ENCODE peak calls at places on chromosomes 1 and 21, in ten cellular contexts. A, G, K, U, Q, F, C, O, J and T are unnamed samples.

GRCh38 chr1:157189986-157190982 is 52.1 kb upstream of the ETV3 start:
- DNase-seq in O (no peak), Q (no peak), A (no peak), K (no peak), G (no peak), U (no peak), J (no peak), C (no peak), F (no peak), T (no peak)

GRCh38 chr1:245356891-245357585 is 202.3 kb downstream of the KIF26B start:
- DNase-seq in J (no peak), C (no peak), F (no peak), O (no peak), Q (no peak), K (no peak), U (peak), G (no peak), A (no peak), T (no peak)

GRCh38 chr1:181159451-181160151 is 71.1 kb downstream of the IER5 start:
- DNase-seq in K (no peak), O (peak), G (no peak), Q (peak), F (peak), A (peak), J (no peak), C (no peak), U (no peak), T (no peak)

GRCh38 chr1:212651521-212651920 is 43.0 kb downstream of the ATF3 start:
- DNase-seq in G (no peak), C (peak), O (no peak), A (no peak), F (no peak), U (no peak), Q (no peak), K (no peak), J (no peak), T (no peak)

GRCh38 chr1:65795311-65795710 is 2.6 kb downstream of the PDE4B start:
- DNase-seq in C (no peak), G (no peak), Q (no peak), O (no peak), U (no peak), J (no peak), A (no peak), F (no peak), K (no peak), T (no peak)

GRCh38 chr1:59707216-59707615 is 107.5 kb upstream of the HOOK1 start:
- DNase-seq in J (no peak), A (peak), C (peak), F (no peak), Q (peak), U (no peak), K (no peak), O (no peak), G (no peak), T (no peak)

GRCh38 chr1:165241952-165242351 is 114.6 kb downstream of the LMX1A start:
- DNase-seq in K (no peak), O (no peak), F (no peak), J (no peak), G (no peak), Q (no peak), A (no peak), C (no peak), U (no peak), T (no peak)

GRCh38 chr1:63004868-63005267 is 220.9 kb downstream of the ATG4C start:
- DNase-seq in O (no peak), J (no peak), A (peak), G (peak), K (no peak), C (peak), U (no peak), Q (peak), F (peak), T (peak)

GRCh38 chr1:66275601-66276023 is 258.3 kb upstream of the SGIP1 start:
- DNase-seq in Q (no peak), O (no peak), C (no peak), U (no peak), F (no peak), J (no peak), K (no peak), G (no peak), A (no peak), T (no peak)

GRCh38 chr1:158654079-158654478 is 32.4 kb downstream of the SPTA1 start:
- DNase-seq in Q (no peak), U (no peak), F (no peak), A (no peak), C (no peak), J (no peak), O (no peak), G (no peak), K (no peak), T (no peak)

GRCh38 chr1:245663373-245663772 is 508.6 kb downstream of the KIF26B start:
- DNase-seq in K (no peak), Q (no peak), F (no peak), A (no peak), O (no peak), U (no peak), C (no peak), G (no peak), J (no peak), T (no peak)

GRCh38 chr1:31639543-31639942 is 5.1 kb downstream of the PEF1 start:
- DNase-seq in Q (peak), K (no peak), G (no peak), F (no peak), C (peak), A (no peak), J (no peak), U (no peak), O (no peak), T (no peak)

GRCh38 chr1:185420588-185421081 is 103.6 kb upstream of the IVNS1ABP start:
- DNase-seq in C (no peak), O (no peak), F (no peak), K (no peak), A (no peak), J (no peak), U (peak), Q (no peak), G (no peak), T (no peak)

DNA sequence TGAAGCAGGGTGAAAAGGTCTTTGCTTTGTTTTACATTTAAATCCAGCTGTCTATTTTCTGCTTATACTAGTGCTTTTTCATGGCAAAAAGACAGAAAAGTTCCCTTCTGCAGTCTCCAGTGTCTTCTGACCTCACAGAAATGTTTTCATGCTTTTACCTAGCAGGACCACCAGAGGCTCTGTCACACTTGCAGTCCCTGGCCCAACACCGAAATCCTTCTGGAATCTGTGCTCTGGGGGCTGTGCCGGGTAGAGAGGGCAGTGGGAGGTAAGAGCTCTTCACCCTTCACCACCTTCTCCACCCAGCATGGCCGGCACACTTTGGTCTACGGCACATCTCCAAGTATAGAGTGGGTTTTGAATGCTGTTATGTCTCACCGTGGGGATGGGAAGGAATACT is 20.8 kb downstream of the GNAT2 start:
- DNase-seq in F (no peak), C (no peak), G (no peak), O (no peak), A (no peak), K (no peak), Q (no peak), J (no peak), U (no peak), T (no peak)
- TF ChIP-seq CTCF in F (no peak), C (no peak), G (no peak), O (no peak), A (peak), K (no peak), Q (peak), J (no peak), U (no peak), T (no peak)

GRCh38 chr1:51878307-51878615 is 266 bp downstream of the NRDC start:
- DNase-seq in Q (no peak), G (no peak), K (no peak), U (no peak), O (no peak), A (no peak), J (no peak), C (no peak), F (no peak), T (no peak)
- TF ChIP-seq CTCF in Q (no peak), G (no peak), K (no peak), U (no peak), O (no peak), A (no peak), J (no peak), C (no peak), F (no peak), T (no peak)

DNA sequence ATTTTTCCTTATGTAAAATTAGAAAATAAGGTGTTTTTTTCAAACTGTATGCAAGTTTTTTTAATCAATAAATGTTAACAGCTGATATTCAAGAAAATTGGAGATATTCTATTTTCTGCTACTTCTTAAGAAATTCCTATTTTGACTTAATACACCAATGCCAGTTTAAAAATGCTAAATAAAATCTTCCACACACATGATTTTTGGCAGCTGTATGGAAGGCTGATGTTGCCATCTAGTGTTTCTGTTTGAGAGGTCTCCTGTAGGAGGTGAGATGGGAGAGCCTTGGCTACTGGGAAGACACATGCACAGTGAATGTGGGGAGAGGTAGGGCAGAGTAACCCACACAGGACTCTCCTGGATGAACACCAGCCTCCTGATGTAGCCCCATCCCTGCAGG is 29.2 kb upstream of the OR2B11 start:
- DNase-seq in J (no peak), G (peak), A (peak), K (no peak), F (peak), Q (peak), C (peak), O (no peak), U (no peak), T (peak)
- TF ChIP-seq CTCF in J (peak), G (peak), A (no peak), K (no peak), F (no peak), Q (peak), C (peak), O (peak), U (peak), T (peak)

DNA sequence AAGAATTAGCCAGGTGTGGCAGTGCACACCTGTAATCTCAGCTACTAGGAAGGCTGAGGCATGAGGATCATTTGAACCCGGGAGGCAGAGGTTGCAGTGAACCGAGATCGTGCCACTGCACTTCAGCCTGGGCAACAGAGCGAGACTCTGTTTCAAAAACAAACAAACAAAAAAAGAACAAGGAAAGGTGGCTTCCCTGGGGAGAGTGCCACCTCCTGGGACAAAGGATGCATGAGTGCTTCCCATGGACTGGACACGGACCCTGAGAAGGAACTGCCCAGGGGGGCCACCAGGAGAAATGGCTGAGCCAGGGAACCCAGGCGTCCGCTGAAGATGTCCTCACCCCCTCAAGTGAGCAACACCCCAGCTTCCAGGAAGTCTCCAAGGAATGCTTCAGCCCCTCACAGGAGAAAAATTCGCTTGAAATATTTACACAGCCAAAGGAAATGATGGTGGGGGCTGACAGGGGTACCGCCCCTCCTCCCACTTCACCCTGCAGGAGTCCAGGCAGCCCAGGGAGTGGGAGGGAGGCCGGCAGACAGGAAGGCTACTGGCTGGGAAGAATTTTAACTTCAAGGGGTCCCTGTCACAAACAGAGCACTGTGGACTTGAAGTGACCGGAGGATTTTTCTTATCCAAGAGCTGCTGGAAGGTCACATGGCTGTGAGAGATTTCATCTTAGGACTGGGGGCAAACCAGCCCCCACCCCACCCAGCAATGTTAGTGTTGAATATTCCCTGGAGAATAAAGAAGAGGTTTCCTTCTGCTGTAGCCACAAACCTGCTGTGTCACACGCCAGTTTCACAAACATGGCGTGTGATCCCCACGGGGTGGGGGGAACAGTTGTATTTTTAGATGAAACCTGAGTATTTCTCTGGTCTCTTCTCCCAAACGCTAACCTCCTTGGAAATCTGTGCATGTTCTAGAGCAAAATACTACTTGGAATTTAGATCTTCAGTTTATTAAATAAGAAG is 90.8 kb upstream of the SLC25A33 start:
- DNase-seq in Q (no peak), F (no peak), A (peak), C (no peak), K (no peak), O (no peak), U (no peak), J (no peak), G (no peak), T (no peak)
- TF ChIP-seq CTCF in Q (peak), F (no peak), A (no peak), C (peak), K (no peak), O (no peak), U (no peak), J (no peak), G (no peak), T (no peak)

DNA sequence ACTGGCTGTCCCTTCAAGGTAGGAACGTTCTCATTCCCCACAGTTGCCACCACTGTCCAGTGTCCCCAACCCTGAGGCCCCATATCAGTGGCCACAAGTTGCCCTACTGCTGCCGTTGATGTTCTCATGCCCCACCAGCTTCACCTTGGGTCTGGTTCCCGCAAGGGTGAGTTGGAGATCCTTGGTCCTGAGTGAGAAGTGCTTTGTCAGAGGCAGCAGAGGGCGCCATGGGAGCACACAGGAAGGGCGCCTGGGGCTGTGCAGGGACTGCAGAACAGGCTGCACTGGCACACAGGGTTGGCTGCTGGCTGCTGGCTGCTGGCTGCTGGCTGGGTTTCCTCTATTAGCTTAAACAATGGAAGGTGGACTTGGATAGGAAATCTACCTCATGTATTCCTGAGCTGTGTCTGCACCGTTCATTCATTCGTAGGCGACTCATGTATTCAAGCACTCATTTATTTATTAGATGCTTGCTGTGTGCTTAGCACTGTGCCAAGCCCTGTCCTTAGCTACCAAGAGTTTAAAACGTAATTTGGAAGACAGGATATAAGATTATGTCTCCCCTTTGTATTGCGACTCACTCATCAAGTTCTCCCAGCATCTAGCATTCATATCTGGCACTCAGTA is 2.1 kb upstream of the S100A9 start:
- DNase-seq in O (peak), F (peak), A (peak), C (peak), J (no peak), U (peak), K (no peak), Q (peak), G (peak), T (peak)
- TF ChIP-seq CTCF in O (peak), F (peak), A (peak), C (peak), J (peak), U (peak), K (no peak), Q (peak), G (peak), T (peak)

GRCh38 chr21:18294100-18294499 is 49.5 kb downstream of the CHODL start:
- DNase-seq in Q (no peak), G (no peak), U (no peak), F (no peak), O (no peak), K (no peak), A (no peak), J (no peak), C (no peak), T (no peak)

GRCh38 chr21:18285379-18285778 is 40.7 kb downstream of the CHODL start:
- DNase-seq in G (no peak), K (no peak), C (no peak), Q (no peak), F (no peak), O (no peak), A (no peak), U (no peak), J (no peak), T (no peak)

DNA sequence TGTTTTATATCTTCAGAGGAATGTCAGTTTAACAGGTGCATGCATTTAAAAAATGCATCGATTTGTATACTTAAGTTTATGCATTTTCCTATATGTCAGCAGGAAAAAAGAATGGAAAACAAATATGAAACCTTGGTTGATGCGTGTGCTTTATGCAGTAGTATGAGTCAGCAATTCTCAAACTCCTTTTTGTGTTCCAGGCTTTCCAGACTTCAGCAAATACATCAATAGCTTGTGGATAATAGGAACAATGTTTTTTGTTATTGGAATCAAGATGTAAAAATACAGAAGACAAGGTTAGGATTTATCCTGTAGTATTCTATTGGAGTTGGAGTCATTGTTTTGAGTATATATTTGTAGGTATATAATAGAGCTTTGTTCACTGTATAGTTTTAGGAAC is 45.2 kb downstream of the CHODL start:
- DNase-seq in C (no peak), K (no peak), F (no peak), G (no peak), J (no peak), O (no peak), A (no peak), Q (no peak), U (no peak), T (no peak)
- TF ChIP-seq CTCF in C (no peak), K (no peak), F (no peak), G (no peak), J (no peak), O (no peak), A (no peak), Q (no peak), U (no peak), T (no peak)

GRCh38 chr1:226109829-226110248 is 47.3 kb downstream of the H3-3A start:
- DNase-seq in J (peak), F (peak), Q (peak), K (peak), O (peak), A (peak), G (peak), C (peak), U (peak), T (peak)

GRCh38 chr1:226104671-226105121 is 42.2 kb downstream of the H3-3A start:
- DNase-seq in G (no peak), J (no peak), A (no peak), O (no peak), U (peak), F (no peak), K (no peak), C (peak), Q (no peak), T (no peak)

GRCh38 chr1:226108935-226109828 is 46.7 kb downstream of the H3-3A start:
- DNase-seq in A (peak), C (peak), F (no peak), K (no peak), O (no peak), Q (peak), J (no peak), G (no peak), U (no peak), T (no peak)

GRCh38 chr1:226110249-226111108 is 48.0 kb downstream of the H3-3A start:
- DNase-seq in K (peak), O (peak), Q (peak), J (peak), U (peak), F (peak), G (peak), C (peak), A (peak), T (peak)

GRCh38 chr1:226107471-226108460 is 45.2 kb downstream of the H3-3A start:
- DNase-seq in C (no peak), J (no peak), F (no peak), U (peak), K (no peak), A (no peak), Q (no peak), O (no peak), G (peak), T (peak)
- TF ChIP-seq CTCF in C (no peak), J (peak), F (no peak), U (no peak), K (no peak), A (no peak), Q (no peak), O (no peak), G (peak), T (peak)

DNA sequence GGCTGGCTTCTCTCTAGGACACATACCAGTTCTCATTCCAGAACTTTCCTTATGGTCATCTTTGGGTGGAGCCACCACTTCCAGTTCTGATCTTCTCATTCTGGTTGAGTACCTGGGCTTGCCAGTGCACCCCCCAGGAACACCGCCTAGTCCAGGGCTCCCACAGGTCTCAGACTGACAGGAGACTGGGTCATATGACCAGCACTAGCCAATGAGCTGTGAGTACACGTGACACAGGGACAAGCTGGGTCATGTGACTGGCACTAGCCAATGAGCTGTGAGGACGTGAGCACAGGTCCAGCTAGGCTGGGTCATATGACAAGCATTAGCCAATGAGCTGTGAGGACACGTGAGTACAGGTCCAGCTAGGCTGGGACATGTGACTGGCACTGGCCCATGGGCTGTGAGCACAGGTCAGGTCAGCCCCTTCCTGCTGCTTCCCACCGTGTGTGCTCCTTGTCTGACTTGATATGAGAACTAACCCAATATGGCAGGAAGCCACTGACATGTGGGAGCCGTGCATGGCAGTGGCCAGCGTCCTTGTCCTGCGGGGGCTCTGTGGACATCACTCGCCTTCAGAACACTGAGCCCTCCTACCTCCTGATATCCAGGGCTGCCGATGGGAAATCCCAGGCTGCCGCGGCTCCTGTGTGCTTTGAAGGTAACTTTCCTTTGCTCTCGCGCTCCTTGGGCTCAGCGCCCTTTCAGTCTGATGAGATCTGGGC is 22.7 kb downstream of the KRTAP10-1 start:
- DNase-seq in C (peak), J (no peak), O (no peak), K (no peak), F (no peak), U (peak), G (no peak), A (no peak), Q (no peak), T (no peak)
- TF ChIP-seq CTCF in C (no peak), J (no peak), O (no peak), K (no peak), F (no peak), U (no peak), G (no peak), A (no peak), Q (no peak), T (no peak)